ENCODE peak calls at places on chromosome 9, in seven cellular contexts. J is CD8-positive, alpha-beta memory T cell; W is left ventricle myocardium inferior; P is CD8-positive, alpha-beta T cell; E is breast epithelium; U is IMR-90; M is HAP-1. B is an unnamed sample. For H3K4me1, the result is how much of the 10 kb centered on the place peaks cover.

GRCh38 chr9:74570879-74571512 is 73.9 kb downstream of the RORB start:
- DNase-seq in J (no peak), W (no peak), P (no peak), E (no peak), U (peak), M (peak), B (peak)

GRCh38 chr9:87193925-87194380 is 246.6 kb upstream of the GAS1 start:
- DNase-seq in J (no peak), W (no peak), P (no peak), E (peak), U (peak), M (no peak), B (no peak)

GRCh38 chr9:132806723-132807421 is 71.2 kb downstream of the AK8 start:
- DNase-seq in J (no peak), W (no peak), P (no peak), E (peak), U (no peak), M (peak), B (no peak)

GRCh38 chr9:98222885-98223640 is 30.6 kb upstream of the CORO2A start:
- DNase-seq in J (no peak), W (no peak), P (no peak), E (peak), U (peak), M (no peak), B (no peak)

GRCh38 chr9:21228122-21228521 is at the start of gene IFNA17:
- DNase-seq in J (no peak), W (no peak), P (no peak), E (no peak), U (no peak), M (no peak), B (no peak)

GRCh38 chr9:91503650-91504007 is 80.0 kb upstream of the NFIL3 start:
- DNase-seq in J (no peak), W (no peak), P (no peak), E (no peak), U (peak), M (no peak), B (no peak)

GRCh38 chr9:784202-784601 is 57.3 kb upstream of the DMRT1 start:
- DNase-seq in J (no peak), W (no peak), P (no peak), E (no peak), U (peak), M (no peak), B (no peak)

GRCh38 chr9:116594552-116594951 is 92.6 kb upstream of the TRIM32 start:
- DNase-seq in J (no peak), W (no peak), P (no peak), E (no peak), U (peak), M (no peak), B (no peak)

GRCh38 chr9:107465467-107466451 is 23.8 kb downstream of the KLF4 start:
- DNase-seq in J (no peak), W (peak), P (no peak), E (peak), U (peak), M (peak), B (peak)

GRCh38 chr9:34254966-34255825 is 73.9 kb downstream of the KIF24 start:
- DNase-seq in J (no peak), W (no peak), P (no peak), E (no peak), U (peak), M (no peak), B (peak)

GRCh38 chr9:137650779-137651178 is 32.0 kb downstream of the EHMT1 start:
- DNase-seq in J (no peak), W (no peak), P (no peak), E (no peak), U (no peak), M (no peak), B (no peak)

GRCh38 chr9:78898239-78898638 is 601.3 kb downstream of the PSAT1 start:
- DNase-seq in J (no peak), W (no peak), P (no peak), E (no peak), U (peak), M (no peak), B (no peak)

GRCh38 chr9:131899248-131899882 is 159.5 kb upstream of the RAPGEF1 start:
- DNase-seq in J (no peak), W (no peak), P (no peak), E (no peak), U (no peak), M (no peak), B (no peak)

GRCh38 chr9:95989304-95989703 is 113.8 kb downstream of the ERCC6L2 start:
- DNase-seq in J (no peak), W (no peak), P (no peak), E (no peak), U (peak), M (no peak), B (no peak)

GRCh38 chr9:133468777-133469455 is 9.1 kb downstream of the CACFD1 start:
- DNase-seq in J (no peak), W (no peak), P (no peak), E (no peak), U (no peak), M (no peak), B (no peak)

GRCh38 chr9:96056221-96056620 is 180.7 kb downstream of the ERCC6L2 start:
- DNase-seq in J (no peak), W (no peak), P (no peak), E (no peak), U (no peak), M (no peak), B (no peak)

GRCh38 chr9:4238522-4238921 is 61.3 kb downstream of the GLIS3 start:
- DNase-seq in J (no peak), W (no peak), P (no peak), E (no peak), U (peak), M (no peak), B (no peak)

GRCh38 chr9:136157477-136158265 is 39.0 kb upstream of the TMEM250 start:
- DNase-seq in J (no peak), W (no peak), P (no peak), E (no peak), U (no peak), M (no peak), B (no peak)

GRCh38 chr9:12702160-12702758 is 9.1 kb downstream of the TYRP1 start:
- DNase-seq in J (no peak), W (no peak), P (no peak), E (no peak), U (peak), M (peak), B (peak)

GRCh38 chr9:93726147-93726546 is 149.8 kb downstream of the PHF2 start:
- DNase-seq in J (no peak), W (no peak), P (no peak), E (no peak), U (no peak), M (no peak), B (no peak)

GRCh38 chr9:69824497-69825252 is 4.1 kb downstream of the CFAP95 start:
- DNase-seq in J (no peak), W (no peak), P (no peak), E (no peak), U (no peak), M (no peak), B (no peak)

GRCh38 chr9:107635137-107635802 is 145.7 kb upstream of the KLF4 start:
- DNase-seq in J (no peak), W (no peak), P (no peak), E (no peak), U (peak), M (no peak), B (no peak)

GRCh38 chr9:3880851-3881250 is 355.1 kb upstream of the RFX3 start:
- DNase-seq in J (no peak), W (no peak), P (no peak), E (no peak), U (peak), M (no peak), B (no peak)

GRCh38 chr9:3088166-3088702 is 244.3 kb upstream of the PUM3 start:
- DNase-seq in J (no peak), W (no peak), P (no peak), E (no peak), U (no peak), M (peak), B (no peak)

GRCh38 chr9:91158946-91159345 is 202.8 kb downstream of the AUH start:
- DNase-seq in J (no peak), W (no peak), P (no peak), E (no peak), U (no peak), M (no peak), B (no peak)

GRCh38 chr9:488448-488847 is 273.8 kb downstream of the DOCK8 start:
- DNase-seq in J (no peak), W (no peak), P (no peak), E (no peak), U (no peak), M (no peak), B (no peak)

GRCh38 chr9:88628114-88628513 is 93.1 kb downstream of the NXNL2 start:
- DNase-seq in J (no peak), W (no peak), P (no peak), E (no peak), U (no peak), M (no peak), B (no peak)

GRCh38 chr9:113520109-113520642 is 56.6 kb downstream of the RGS3 start:
- DNase-seq in J (peak), W (no peak), P (peak), E (no peak), U (peak), M (no peak), B (no peak)

GRCh38 chr9:109467936-109468335 is 30.2 kb downstream of the PTPN3 start:
- DNase-seq in J (no peak), W (no peak), P (no peak), E (no peak), U (peak), M (peak), B (no peak)

GRCh38 chr9:21831841-21832509 is 29.5 kb downstream of the MTAP start:
- DNase-seq in J (no peak), W (no peak), P (no peak), E (no peak), U (peak), M (no peak), B (no peak)

GRCh38 chr9:97109194-97109811 is 70.4 kb upstream of the CTSV start:
- DNase-seq in J (no peak), W (no peak), P (peak), E (no peak), U (peak), M (peak), B (peak)

GRCh38 chr9:34522091-34522887 is 501 bp downstream of the ENHO start:
- DNase-seq in J (no peak), W (peak), P (no peak), E (no peak), U (no peak), M (no peak), B (no peak)

GRCh38 chr9:22064957-22065356 is 55.9 kb upstream of the CDKN2B start:
- DNase-seq in J (no peak), W (no peak), P (no peak), E (no peak), U (no peak), M (no peak), B (no peak)

DNA sequence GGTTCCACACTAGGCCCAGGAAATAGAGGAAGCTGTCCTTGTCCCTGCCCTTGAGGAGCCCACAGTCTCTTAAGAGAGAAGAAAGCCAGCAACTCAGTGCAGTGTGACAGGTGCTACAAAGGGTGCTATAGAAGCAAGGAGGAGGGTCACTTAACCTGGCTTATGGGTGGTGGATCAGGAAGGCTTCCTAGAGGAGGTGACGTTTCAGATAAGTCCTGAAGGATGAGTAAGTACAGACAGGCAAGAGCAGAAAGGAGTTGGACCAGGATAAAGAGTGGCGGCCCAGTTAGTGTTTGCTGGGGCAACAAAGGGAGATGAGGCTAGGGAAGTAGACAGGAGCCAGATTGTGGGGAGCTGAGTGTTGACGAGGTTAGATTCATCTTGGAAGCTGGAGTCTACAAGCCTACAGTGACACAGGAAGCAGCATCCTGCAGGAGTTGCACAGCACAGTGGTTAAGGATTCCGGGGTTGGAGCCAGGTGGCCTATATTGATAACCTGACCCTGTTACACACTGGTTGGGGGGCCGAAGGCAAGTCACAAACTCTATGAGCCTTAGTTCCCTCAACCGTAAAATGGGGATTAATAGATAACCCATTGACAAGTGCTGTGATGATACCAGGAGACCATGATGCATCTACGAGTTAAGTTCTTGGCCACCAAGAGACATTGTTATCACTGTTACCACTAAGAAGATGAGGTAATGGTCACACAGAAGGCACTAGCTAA is 5.4 kb upstream of the LHX6 start:
- DNase-seq in J (no peak), W (no peak), P (no peak), E (no peak), U (no peak), M (no peak), B (no peak)
- H3K4me3 ChIP-seq in J (no peak), W (no peak), P (no peak), E (no peak), U (no peak), M (no peak), B (no peak)

GRCh38 chr9:128556276-128556675 is 3.9 kb downstream of the SPTAN1 start:
- DNase-seq in J (no peak), W (no peak), P (no peak), E (no peak), U (no peak), M (no peak), B (no peak)
- H3K4me1 ChIP-seq in J (half or more), W (half or more), P (half or more), E (under half), U (under half), M (half or more), B (half or more)

GRCh38 chr9:111372297-111372696 is 42.3 kb upstream of the OR2K2 start:
- DNase-seq in J (no peak), W (no peak), P (no peak), E (no peak), U (no peak), M (no peak), B (no peak)

GRCh38 chr9:111375817-111376564 is 46.0 kb upstream of the OR2K2 start:
- DNase-seq in J (no peak), W (no peak), P (no peak), E (no peak), U (peak), M (no peak), B (no peak)

DNA sequence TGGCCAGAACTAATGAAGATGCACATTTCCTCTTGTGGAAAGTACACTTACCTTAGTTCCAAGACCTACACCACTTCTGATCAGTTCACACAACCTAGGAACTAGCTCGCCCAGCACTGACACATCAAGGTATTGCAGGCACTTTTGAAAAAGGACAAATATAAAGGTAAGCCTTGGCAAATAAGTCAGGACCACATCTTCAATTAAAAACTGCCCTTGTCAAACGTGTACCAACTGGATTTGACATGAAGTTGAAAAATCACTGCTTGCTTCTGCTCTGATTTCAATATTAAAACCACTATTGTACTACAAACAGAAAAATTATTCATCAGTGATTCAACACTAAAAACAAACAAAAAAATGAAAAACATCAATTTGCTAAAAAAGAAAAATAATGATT is 45.0 kb upstream of the OR2K2 start:
- DNase-seq in J (no peak), W (no peak), P (no peak), E (no peak), U (no peak), M (no peak), B (no peak)
- H3K4me3 ChIP-seq in J (no peak), W (no peak), P (no peak), E (no peak), U (no peak), M (no peak), B (no peak)

DNA sequence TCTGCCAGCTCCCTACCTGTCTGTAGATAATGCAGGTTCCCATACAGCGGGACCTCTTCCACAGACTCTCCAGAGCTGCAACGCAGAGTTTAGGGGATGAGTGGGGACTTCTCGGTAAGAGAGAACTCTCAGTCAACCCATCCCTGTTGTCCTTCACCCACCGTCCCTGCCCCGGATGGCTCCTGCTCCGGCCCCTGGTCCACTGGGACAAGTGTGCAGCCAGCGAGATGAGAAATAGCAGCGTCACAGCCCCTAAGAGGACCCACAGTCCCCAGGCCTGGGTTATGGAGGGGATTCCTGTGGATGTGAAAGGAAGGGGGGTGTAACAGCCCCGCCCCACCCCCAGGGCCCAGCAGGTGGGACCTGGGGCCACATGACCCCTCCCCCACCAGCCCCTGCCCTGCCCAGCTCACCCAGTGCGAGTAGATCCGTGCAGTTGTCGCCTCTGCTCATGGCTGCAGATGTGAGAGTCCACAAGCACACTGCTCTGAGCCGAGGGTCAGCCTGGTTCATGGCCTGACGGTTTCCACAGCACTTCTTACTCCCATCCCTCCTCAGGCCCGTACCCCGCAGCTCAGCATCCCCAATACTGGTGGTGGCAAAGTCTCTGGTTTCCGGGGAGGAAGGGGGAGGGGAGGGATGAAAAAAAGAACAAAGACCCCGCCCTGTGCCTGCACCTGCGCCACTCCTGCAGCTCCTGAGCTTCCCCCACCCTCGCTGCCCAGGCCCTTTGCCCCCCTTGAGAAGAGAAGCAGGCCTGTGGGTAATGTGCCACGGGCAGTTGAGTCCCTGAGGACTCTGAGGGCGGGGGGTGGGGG is at the start of gene SIT1:
- DNase-seq in J (no peak), W (no peak), P (no peak), E (no peak), U (no peak), M (no peak), B (peak)
- H3K4me1 ChIP-seq in J (half or more), W (under half), P (half or more), E (under half), U (under half), M (under half), B (under half)

GRCh38 chr9:126164796-126165525 is 161.7 kb upstream of the MVB12B start:
- DNase-seq in J (no peak), W (no peak), P (no peak), E (no peak), U (no peak), M (no peak), B (peak)

GRCh38 chr9:126160067-126160853 is 166.4 kb upstream of the MVB12B start:
- DNase-seq in J (no peak), W (no peak), P (no peak), E (no peak), U (no peak), M (no peak), B (no peak)

GRCh38 chr9:126165755-126166154 is 160.9 kb upstream of the MVB12B start:
- DNase-seq in J (no peak), W (no peak), P (no peak), E (no peak), U (no peak), M (no peak), B (no peak)

GRCh38 chr9:126160854-126161329 is 165.7 kb upstream of the MVB12B start:
- DNase-seq in J (no peak), W (no peak), P (no peak), E (no peak), U (no peak), M (no peak), B (no peak)

GRCh38 chr9:126162611-126163381 is 163.8 kb upstream of the MVB12B start:
- DNase-seq in J (no peak), W (no peak), P (no peak), E (no peak), U (no peak), M (no peak), B (no peak)
- H3K4me3 ChIP-seq in J (no peak), W (no peak), P (no peak), E (no peak), U (no peak), M (no peak), B (no peak)

DNA sequence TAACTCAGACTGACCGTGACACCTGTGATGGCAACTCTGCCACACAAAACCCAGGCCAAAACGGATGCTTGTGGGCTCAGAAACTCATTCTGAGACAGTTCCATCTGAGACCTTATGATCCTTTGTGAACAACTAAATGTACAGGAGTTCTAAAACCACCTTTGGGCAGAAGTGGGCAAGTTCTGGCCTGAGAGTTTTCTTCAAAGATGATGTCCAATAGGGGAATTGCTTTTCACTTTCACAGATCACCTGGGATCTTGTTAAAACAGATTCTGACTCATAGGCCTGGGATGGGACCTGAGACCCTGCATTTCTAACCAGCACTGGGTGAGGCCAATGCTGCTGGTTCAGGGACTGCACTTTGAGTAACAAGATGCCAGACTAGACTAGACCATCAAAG is 67.8 kb upstream of the SLC25A51 start:
- DNase-seq in J (no peak), W (no peak), P (no peak), E (no peak), U (no peak), M (no peak), B (no peak)
- H3K4me1 ChIP-seq in J (under half), W (under half), P (under half), E (under half), U (under half), M (under half), B (under half)